ENCODE peak calls at places on chromosomes 16 and 17, in nine cellular contexts. B is mammary epithelial cell, T is fibroblast of lung, Z is H9, R is OCI-LY7, K is HCT116, J is MM.1S, X is SK-N-SH, Q is hepatocyte. M is an unnamed sample. For H4K20me1, the result is how much of the 10 kb centered on the place peaks cover.

GRCh38 chr16:78794581-78795300 is 695.3 kb downstream of the WWOX start:
- DNase-seq in B (no peak), X (no peak), R (no peak), Q (no peak), K (no peak), T (no peak), J (no peak), Z (no peak), M (no peak)

GRCh38 chr16:80993293-80993691 is 13.4 kb downstream of the CMC2 start:
- DNase-seq in J (no peak), K (no peak), T (peak), Z (no peak), Q (peak), X (no peak), R (no peak), B (peak), M (peak)

GRCh38 chr16:61105544-61105943 is 930.7 kb downstream of the CDH8 start:
- DNase-seq in R (no peak), T (no peak), K (no peak), Q (peak), X (no peak), Z (no peak), J (no peak), B (no peak), M (no peak)

GRCh38 chr17:57675427-57675826 is 69.7 kb downstream of the CCDC182 start:
- DNase-seq in B (no peak), J (no peak), R (no peak), T (no peak), K (no peak), Z (no peak), X (no peak), Q (no peak), M (no peak)

GRCh38 chr17:22717211-22717610 is 1024.9 kb downstream of the KCNJ18 start:
- DNase-seq in K (no peak), Q (no peak), T (no peak), B (no peak), J (no peak), R (no peak), Z (no peak), X (no peak), M (no peak)

GRCh38 chr16:22736791-22737190 is 77.2 kb upstream of the HS3ST2 start:
- DNase-seq in X (no peak), Q (no peak), R (no peak), J (no peak), K (no peak), B (no peak), Z (no peak), T (no peak), M (no peak)

GRCh38 chr16:4147236-4147635 is 31.0 kb upstream of the ADCY9 start:
- DNase-seq in T (no peak), Q (no peak), J (no peak), K (no peak), Z (no peak), X (no peak), B (no peak), R (no peak), M (no peak)

GRCh38 chr16:84738255-84739038 is 38.6 kb downstream of the USP10 start:
- DNase-seq in Q (peak), T (peak), X (peak), Z (peak), K (peak), R (peak), B (peak), J (peak), M (peak)

GRCh38 chr17:15247891-15248529 is 17.1 kb downstream of the PMP22 start:
- DNase-seq in K (no peak), B (peak), J (no peak), Z (peak), R (peak), T (peak), Q (no peak), X (no peak), M (no peak)

GRCh38 chr16:27641260-27641659 is 91.3 kb downstream of the KATNIP start:
- DNase-seq in T (no peak), X (no peak), R (no peak), K (no peak), B (no peak), Q (no peak), J (no peak), Z (no peak), M (no peak)

GRCh38 chr16:74462361-74462760 is 41.1 kb upstream of the CLEC18B start:
- DNase-seq in J (no peak), B (peak), K (no peak), Q (no peak), X (no peak), Z (no peak), R (no peak), T (peak), M (peak)

GRCh38 chr17:57032343-57032742 is 52.7 kb upstream of the AKAP1 start:
- DNase-seq in B (no peak), J (no peak), T (no peak), Q (no peak), Z (no peak), K (no peak), R (no peak), X (no peak), M (no peak)

GRCh38 chr16:4664538-4665418 is 28.6 kb upstream of the NUDT16L1 start:
- DNase-seq in Z (peak), X (no peak), R (no peak), Q (no peak), B (peak), J (peak), K (no peak), T (peak), M (peak)

GRCh38 chr16:80569440-80570105 is 28.8 kb downstream of the DYNLRB2 start:
- DNase-seq in R (no peak), Q (peak), K (no peak), X (no peak), B (peak), T (peak), J (no peak), Z (no peak), M (peak)

GRCh38 chr16:10744370-10745030 is 858 bp downstream of the NUBP1 start:
- DNase-seq in T (peak), Z (no peak), Q (peak), R (no peak), K (no peak), J (peak), X (peak), B (no peak), M (peak)

GRCh38 chr17:48592097-48592496 is 1.5 kb downstream of the HOXB5 start:
- DNase-seq in B (no peak), J (no peak), Q (no peak), R (no peak), X (no peak), T (peak), K (no peak), Z (no peak), M (no peak)

GRCh38 chr17:78888911-78889496 is 14.0 kb downstream of the CEP295NL start:
- DNase-seq in Z (no peak), K (no peak), R (no peak), X (no peak), B (no peak), J (peak), Q (no peak), T (no peak), M (peak)

GRCh38 chr16:79768594-79768993 is 168.1 kb upstream of the MAF start:
- DNase-seq in T (no peak), R (no peak), Z (no peak), B (peak), Q (no peak), J (no peak), X (no peak), K (no peak), M (peak)

GRCh38 chr17:77516902-77517301 is 376.1 kb downstream of the SEC14L1 start:
- DNase-seq in Z (peak), Q (no peak), X (no peak), K (no peak), B (peak), T (peak), J (no peak), R (no peak), M (peak)

GRCh38 chr17:8894673-8895578 is 27.5 kb upstream of the PIK3R6 start:
- DNase-seq in X (peak), T (peak), K (peak), R (peak), J (peak), B (peak), Q (peak), Z (peak), M (peak)

GRCh38 chr16:70675851-70676513 is 9.9 kb downstream of the MTSS2 start:
- DNase-seq in T (no peak), B (no peak), J (no peak), X (peak), Z (no peak), Q (no peak), K (no peak), R (no peak), M (peak)

DNA sequence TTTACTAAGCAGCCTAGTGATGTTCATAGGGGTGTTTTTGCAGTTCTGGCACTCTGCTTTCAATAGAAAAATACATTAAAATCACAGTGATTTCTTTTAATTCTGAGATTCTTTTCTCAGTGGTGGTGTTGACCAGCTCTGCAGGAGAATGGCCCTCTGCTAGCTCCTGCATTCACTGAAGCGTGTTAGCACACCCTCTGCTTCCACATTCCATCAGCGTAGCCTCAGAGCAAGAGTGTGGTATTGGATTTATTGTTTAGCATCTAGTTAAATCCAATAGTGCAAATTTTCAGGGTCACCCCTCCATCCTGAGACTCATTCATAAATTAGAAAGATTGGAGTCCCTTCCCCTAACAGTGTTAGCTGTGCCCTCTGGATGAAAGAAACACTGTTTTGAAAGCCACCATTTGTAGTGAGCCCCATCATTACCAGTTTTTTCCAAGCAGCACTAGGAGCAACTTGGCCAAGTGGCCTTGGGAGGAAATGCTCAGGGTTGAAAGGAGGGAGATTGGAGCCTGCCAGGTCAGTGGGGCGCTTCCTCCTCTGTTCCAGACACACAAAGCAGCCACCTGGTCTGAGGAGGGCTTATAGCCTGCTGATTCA is 45.7 kb downstream of the B9D1 start:
- DNase-seq in Z (no peak), Q (no peak), K (no peak), T (peak), J (no peak), X (no peak), R (no peak), B (no peak), M (no peak)
- H3K4me2 ChIP-seq in Z (no peak), Q (no peak), K (peak), T (no peak), J (peak), X (no peak), R (peak), B (no peak), M (no peak)

GRCh38 chr17:47315451-47316266 is 8.1 kb upstream of the EFCAB13 start:
- DNase-seq in Z (no peak), B (peak), R (peak), X (peak), K (peak), J (peak), Q (peak), T (peak), M (no peak)
- H2AFZ ChIP-seq in Z (no peak), B (no peak), R (no peak), X (peak), K (peak), J (no peak), Q (no peak), T (no peak), M (peak)

GRCh38 chr17:49745175-49746139 is 18.5 kb downstream of the FAM117A start:
- DNase-seq in J (no peak), Z (no peak), Q (no peak), B (no peak), K (no peak), R (no peak), X (no peak), T (no peak), M (no peak)
- H4K20me1 ChIP-seq in J (under half), Z (under half), Q (under half), B (under half), K (under half), R (under half), X (under half), T (under half), M (under half)

GRCh38 chr17:19508327-19508867 is 25.3 kb upstream of the SLC47A1 start:
- DNase-seq in T (no peak), Q (peak), X (peak), K (no peak), R (peak), J (no peak), Z (peak), B (no peak), M (no peak)

GRCh38 chr17:19510903-19511302 is 22.8 kb upstream of the SLC47A1 start:
- DNase-seq in B (no peak), K (no peak), Q (no peak), Z (no peak), J (no peak), X (no peak), R (no peak), T (no peak), M (no peak)

DNA sequence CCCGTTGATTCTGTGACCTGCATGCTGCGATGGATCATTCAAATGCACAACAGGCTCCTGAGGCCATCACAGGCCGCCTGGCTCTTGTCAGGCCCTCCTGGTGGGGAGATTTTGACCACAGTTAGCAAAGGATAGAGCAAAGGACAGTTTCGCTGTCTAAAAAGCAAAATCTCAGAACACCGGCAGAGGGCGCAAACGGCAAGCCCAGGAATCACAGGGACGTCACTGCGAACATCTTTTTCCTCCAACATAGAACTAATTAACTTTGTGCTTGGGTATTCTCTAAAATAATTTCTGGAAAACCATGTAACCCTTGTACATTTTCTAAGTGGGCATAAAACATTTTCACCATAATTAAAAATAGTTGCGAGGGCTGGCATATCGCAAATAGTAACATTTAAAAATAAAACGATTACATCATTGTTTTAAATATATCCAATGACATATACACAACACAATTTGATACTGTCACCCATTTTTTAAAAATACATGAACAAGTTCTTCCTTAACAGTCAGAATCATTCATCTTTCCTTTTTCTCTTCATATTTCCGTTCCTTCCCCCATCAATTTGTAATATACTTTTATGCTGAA is 19.7 kb upstream of the SLC47A1 start:
- DNase-seq in Z (peak), B (peak), X (peak), K (peak), R (peak), T (peak), J (peak), Q (peak), M (peak)
- H3K4me2 ChIP-seq in Z (no peak), B (no peak), X (peak), K (peak), R (peak), T (no peak), J (peak), Q (no peak), M (peak)

DNA sequence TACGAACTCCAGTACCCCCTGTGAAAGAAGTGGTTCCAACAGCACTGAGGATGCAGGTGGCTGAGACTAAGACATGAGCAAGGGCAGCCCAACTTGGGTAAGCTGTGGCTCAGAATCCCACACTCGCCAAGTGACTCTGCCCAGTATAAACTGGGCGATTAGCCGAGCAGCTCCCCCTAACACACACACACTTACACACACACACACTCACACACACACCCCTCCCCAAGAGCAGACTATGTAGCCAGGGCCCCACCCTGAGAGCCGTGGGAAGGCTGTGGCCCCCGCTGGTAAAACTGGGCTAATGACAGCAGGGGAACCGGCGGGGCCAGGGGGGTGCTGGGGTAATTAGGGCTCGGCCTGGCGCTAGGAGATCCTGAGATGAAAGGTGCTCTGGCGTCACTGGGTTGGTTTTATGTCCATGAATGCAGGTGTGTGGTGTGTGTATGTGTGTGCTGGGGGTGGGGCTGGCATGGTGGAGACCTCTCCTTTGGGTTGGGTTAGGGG is 1.2 kb upstream of the THRA start:
- DNase-seq in X (no peak), K (no peak), R (no peak), T (no peak), B (no peak), J (no peak), Z (no peak), Q (no peak), M (no peak)
- H2AFZ ChIP-seq in X (no peak), K (no peak), R (no peak), T (no peak), B (no peak), J (no peak), Z (no peak), Q (no peak), M (no peak)

DNA sequence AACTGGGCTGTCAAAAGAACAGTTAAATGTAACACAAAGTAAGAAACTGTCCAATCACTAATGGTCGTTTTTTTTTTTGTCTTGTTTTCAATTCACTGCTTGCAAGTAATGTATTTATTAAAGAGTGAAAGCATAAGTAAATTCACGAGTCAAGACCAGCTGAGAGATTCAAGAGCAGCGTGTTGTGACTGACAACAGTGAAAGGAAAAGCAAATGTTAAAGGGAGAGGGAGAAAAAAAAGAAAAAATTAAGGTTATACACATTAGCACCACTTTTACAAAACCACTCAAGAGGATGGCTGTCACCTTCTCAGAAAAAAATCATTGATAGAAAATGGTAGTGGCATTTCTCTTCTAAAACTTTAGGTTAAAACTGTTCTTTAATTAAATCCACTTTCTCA is 36.1 kb downstream of the GPATCH8 start:
- DNase-seq in T (no peak), R (no peak), K (no peak), Z (no peak), X (no peak), J (peak), B (no peak), Q (no peak), M (no peak)
- H4K20me1 ChIP-seq in T (under half), R (under half), K (under half), Z (under half), X (under half), J (under half), B (under half), Q (under half), M (under half)

GRCh38 chr16:9122969-9123368 is 31.5 kb downstream of the HAPSTR1 start:
- DNase-seq in K (no peak), R (no peak), B (no peak), J (no peak), Z (no peak), Q (no peak), X (no peak), T (no peak), M (no peak)

GRCh38 chr16:9123401-9123800 is 32.0 kb downstream of the HAPSTR1 start:
- DNase-seq in T (no peak), R (no peak), Q (no peak), X (no peak), Z (no peak), J (no peak), B (no peak), K (no peak), M (no peak)

GRCh38 chr16:9124444-9124843 is 33.0 kb downstream of the HAPSTR1 start:
- DNase-seq in K (no peak), Z (no peak), X (no peak), T (no peak), R (no peak), J (no peak), B (no peak), Q (no peak), M (no peak)

GRCh38 chr16:9124908-9125584 is 33.6 kb downstream of the HAPSTR1 start:
- DNase-seq in Z (peak), X (no peak), K (no peak), B (no peak), Q (no peak), T (no peak), J (no peak), R (no peak), M (no peak)

DNA sequence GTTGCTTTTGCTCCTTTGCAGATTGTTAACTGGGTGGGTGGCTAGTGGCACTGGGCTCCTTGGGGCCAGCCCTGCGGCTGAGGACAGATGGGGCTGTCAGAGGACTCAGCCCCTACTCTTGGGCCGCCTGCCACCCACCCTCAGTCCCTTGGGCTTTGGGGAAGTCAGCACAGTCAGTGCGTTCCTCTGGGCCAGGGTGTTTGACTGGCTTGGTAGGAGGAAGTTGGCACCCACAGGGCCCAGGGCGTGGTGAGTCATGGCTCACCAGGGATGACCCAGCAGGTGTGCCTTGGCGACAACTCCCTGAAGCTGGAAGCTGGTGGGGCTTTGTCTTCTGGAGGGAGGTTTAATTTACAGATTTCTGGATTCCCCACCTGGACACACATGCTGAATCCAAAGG is 32.4 kb downstream of the HAPSTR1 start:
- DNase-seq in B (peak), Q (no peak), Z (no peak), J (no peak), X (no peak), R (no peak), K (peak), T (peak), M (peak)
- H3K4me2 ChIP-seq in B (no peak), Q (no peak), Z (no peak), J (no peak), X (no peak), R (no peak), K (peak), T (no peak), M (no peak)

M was measured in osteoblast.